ENCODE peak calls at places on chromosome 16, in seven cellular contexts. One of them, this sample, is unnamed.

GRCh38 chr16:86118467-86119307 is 219.7 kb downstream of the IRF8 start:
- DNase-seq in germinal center: no peak
- DNase-seq in WTC11: no peak
- DNase-seq in ascending aorta: no peak
- DNase-seq in amygdala: no peak
- DNase-seq in neural progenitor cell: no peak
- DNase-seq in CD8-positive, alpha-beta memory T cell: no peak
- DNase-seq in this sample: no peak

GRCh38 chr16:86044241-86044671 is 145.3 kb downstream of the IRF8 start:
- DNase-seq in germinal center: peak
- DNase-seq in WTC11: peak
- DNase-seq in ascending aorta: no peak
- DNase-seq in amygdala: no peak
- DNase-seq in neural progenitor cell: peak
- DNase-seq in CD8-positive, alpha-beta memory T cell: no peak
- DNase-seq in this sample: peak

GRCh38 chr16:11372924-11373306 is 27.7 kb downstream of the RMI2 start:
- DNase-seq in germinal center: no peak
- DNase-seq in WTC11: no peak
- DNase-seq in ascending aorta: no peak
- DNase-seq in amygdala: no peak
- DNase-seq in neural progenitor cell: no peak
- DNase-seq in CD8-positive, alpha-beta memory T cell: no peak
- DNase-seq in this sample: no peak

GRCh38 chr16:27867122-27868110 is 196.1 kb downstream of the GSG1L start:
- DNase-seq in germinal center: peak
- DNase-seq in WTC11: peak
- DNase-seq in ascending aorta: no peak
- DNase-seq in amygdala: peak
- DNase-seq in neural progenitor cell: peak
- DNase-seq in CD8-positive, alpha-beta memory T cell: peak
- DNase-seq in this sample: peak

GRCh38 chr16:12341966-12342365 is 365.4 kb downstream of the SNX29 start:
- DNase-seq in germinal center: no peak
- DNase-seq in WTC11: no peak
- DNase-seq in ascending aorta: no peak
- DNase-seq in amygdala: no peak
- DNase-seq in neural progenitor cell: no peak
- DNase-seq in CD8-positive, alpha-beta memory T cell: no peak
- DNase-seq in this sample: no peak

GRCh38 chr16:47928008-47928407 is 227.8 kb downstream of the ABCC12 start:
- DNase-seq in germinal center: no peak
- DNase-seq in WTC11: peak
- DNase-seq in ascending aorta: no peak
- DNase-seq in amygdala: no peak
- DNase-seq in neural progenitor cell: no peak
- DNase-seq in CD8-positive, alpha-beta memory T cell: no peak
- DNase-seq in this sample: no peak

GRCh38 chr16:24950275-24950674 is 64.9 kb downstream of the ARHGAP17 start:
- DNase-seq in germinal center: no peak
- DNase-seq in WTC11: no peak
- DNase-seq in ascending aorta: no peak
- DNase-seq in amygdala: no peak
- DNase-seq in neural progenitor cell: no peak
- DNase-seq in CD8-positive, alpha-beta memory T cell: no peak
- DNase-seq in this sample: peak

GRCh38 chr16:73166972-73167550 is 119.1 kb upstream of the ZFHX3 start:
- DNase-seq in germinal center: no peak
- DNase-seq in WTC11: no peak
- DNase-seq in ascending aorta: no peak
- DNase-seq in amygdala: no peak
- DNase-seq in neural progenitor cell: no peak
- DNase-seq in CD8-positive, alpha-beta memory T cell: no peak
- DNase-seq in this sample: no peak

GRCh38 chr16:80687606-80688005 is 116.8 kb downstream of the CDYL2 start:
- DNase-seq in germinal center: no peak
- DNase-seq in WTC11: no peak
- DNase-seq in ascending aorta: no peak
- DNase-seq in amygdala: no peak
- DNase-seq in neural progenitor cell: no peak
- DNase-seq in CD8-positive, alpha-beta memory T cell: no peak
- DNase-seq in this sample: no peak

GRCh38 chr16:76157629-76158028 is 119.6 kb upstream of the CNTNAP4 start:
- DNase-seq in germinal center: no peak
- DNase-seq in WTC11: no peak
- DNase-seq in ascending aorta: no peak
- DNase-seq in amygdala: no peak
- DNase-seq in neural progenitor cell: peak
- DNase-seq in CD8-positive, alpha-beta memory T cell: no peak
- DNase-seq in this sample: no peak

GRCh38 chr16:90077757-90078593 is 844 bp upstream of the PRDM7 start:
- DNase-seq in germinal center: peak
- DNase-seq in WTC11: no peak
- DNase-seq in ascending aorta: no peak
- DNase-seq in amygdala: no peak
- DNase-seq in neural progenitor cell: peak
- DNase-seq in CD8-positive, alpha-beta memory T cell: peak
- DNase-seq in this sample: peak

GRCh38 chr16:21608647-21609328 is 9.4 kb downstream of the METTL9 start:
- DNase-seq in germinal center: no peak
- DNase-seq in WTC11: no peak
- DNase-seq in ascending aorta: no peak
- DNase-seq in amygdala: no peak
- DNase-seq in neural progenitor cell: peak
- DNase-seq in CD8-positive, alpha-beta memory T cell: no peak
- DNase-seq in this sample: no peak

GRCh38 chr16:84138824-84139627 is 6.0 kb downstream of the HSDL1 start:
- DNase-seq in germinal center: no peak
- DNase-seq in WTC11: no peak
- DNase-seq in ascending aorta: no peak
- DNase-seq in amygdala: no peak
- DNase-seq in neural progenitor cell: peak
- DNase-seq in CD8-positive, alpha-beta memory T cell: no peak
- DNase-seq in this sample: no peak

GRCh38 chr16:54277845-54278703 is 8.5 kb downstream of the IRX3 start:
- DNase-seq in germinal center: no peak
- DNase-seq in WTC11: no peak
- DNase-seq in ascending aorta: peak
- DNase-seq in amygdala: peak
- DNase-seq in neural progenitor cell: peak
- DNase-seq in CD8-positive, alpha-beta memory T cell: no peak
- DNase-seq in this sample: no peak

GRCh38 chr16:49822649-49823370 is 33.1 kb downstream of the ZNF423 start:
- DNase-seq in germinal center: no peak
- DNase-seq in WTC11: no peak
- DNase-seq in ascending aorta: no peak
- DNase-seq in amygdala: no peak
- DNase-seq in neural progenitor cell: no peak
- DNase-seq in CD8-positive, alpha-beta memory T cell: no peak
- DNase-seq in this sample: no peak

GRCh38 chr16:67652578-67653130 is 7.4 kb downstream of the ACD start:
- DNase-seq in germinal center: no peak
- DNase-seq in WTC11: peak
- DNase-seq in ascending aorta: no peak
- DNase-seq in amygdala: peak
- DNase-seq in neural progenitor cell: peak
- DNase-seq in CD8-positive, alpha-beta memory T cell: no peak
- DNase-seq in this sample: peak

GRCh38 chr16:68893710-68894705 is 50.7 kb downstream of the TANGO6 start:
- DNase-seq in germinal center: no peak
- DNase-seq in WTC11: peak
- DNase-seq in ascending aorta: no peak
- DNase-seq in amygdala: no peak
- DNase-seq in neural progenitor cell: peak
- DNase-seq in CD8-positive, alpha-beta memory T cell: no peak
- DNase-seq in this sample: no peak

GRCh38 chr16:86199871-86200700 is 301.1 kb downstream of the IRF8 start:
- DNase-seq in germinal center: no peak
- DNase-seq in WTC11: no peak
- DNase-seq in ascending aorta: no peak
- DNase-seq in amygdala: no peak
- DNase-seq in neural progenitor cell: no peak
- DNase-seq in CD8-positive, alpha-beta memory T cell: no peak
- DNase-seq in this sample: peak

GRCh38 chr16:70398177-70398743 is 40.6 kb downstream of the ST3GAL2 start:
- DNase-seq in germinal center: no peak
- DNase-seq in WTC11: no peak
- DNase-seq in ascending aorta: no peak
- DNase-seq in amygdala: no peak
- DNase-seq in neural progenitor cell: no peak
- DNase-seq in CD8-positive, alpha-beta memory T cell: no peak
- DNase-seq in this sample: no peak

GRCh38 chr16:19718624-19718965 is 524 bp downstream of the IQCK start:
- DNase-seq in germinal center: no peak
- DNase-seq in WTC11: peak
- DNase-seq in ascending aorta: no peak
- DNase-seq in amygdala: no peak
- DNase-seq in neural progenitor cell: peak
- DNase-seq in CD8-positive, alpha-beta memory T cell: no peak
- DNase-seq in this sample: peak

GRCh38 chr16:52002021-52002420 is 544.9 kb downstream of the TOX3 start:
- DNase-seq in germinal center: no peak
- DNase-seq in WTC11: no peak
- DNase-seq in ascending aorta: no peak
- DNase-seq in amygdala: no peak
- DNase-seq in neural progenitor cell: no peak
- DNase-seq in CD8-positive, alpha-beta memory T cell: no peak
- DNase-seq in this sample: no peak

GRCh38 chr16:74700206-74701040 is at the start of gene MLKL:
- DNase-seq in germinal center: peak
- DNase-seq in WTC11: peak
- DNase-seq in ascending aorta: peak
- DNase-seq in amygdala: no peak
- DNase-seq in neural progenitor cell: peak
- DNase-seq in CD8-positive, alpha-beta memory T cell: peak
- DNase-seq in this sample: peak

GRCh38 chr16:47323241-47323640 is 137.6 kb downstream of the ITFG1 start:
- DNase-seq in germinal center: no peak
- DNase-seq in WTC11: no peak
- DNase-seq in ascending aorta: no peak
- DNase-seq in amygdala: no peak
- DNase-seq in neural progenitor cell: no peak
- DNase-seq in CD8-positive, alpha-beta memory T cell: no peak
- DNase-seq in this sample: no peak

This sample was measured in hepatic stellate cell.